ENCODE peak calls at places on chromosomes 1 and 21, in four cellular contexts. C, W, G and B are unnamed samples.

GRCh38 chr1:52602328-52603300 is at the start of gene GPX7:
- DNase-seq in C (peak), W (peak), G (peak), B (peak)

GRCh38 chr1:84708031-84708430 is 17.8 kb upstream of the SSX2IP start:
- DNase-seq in C (no peak), W (no peak), G (no peak), B (no peak)

GRCh38 chr21:41582866-41583265 is 74.9 kb upstream of the TMPRSS2 start:
- DNase-seq in C (no peak), W (no peak), G (no peak), B (no peak)

GRCh38 chr1:54290443-54291184 is 90.6 kb downstream of the MRPL37 start:
- DNase-seq in C (no peak), W (no peak), G (no peak), B (no peak)

GRCh38 chr21:44686843-44687561 is 5.0 kb upstream of the KRTAP12-1 start:
- DNase-seq in C (no peak), W (no peak), G (no peak), B (no peak)

GRCh38 chr1:30284728-30285460 is 438.5 kb downstream of the MATN1 start:
- DNase-seq in C (no peak), W (no peak), G (peak), B (no peak)

GRCh38 chr1:1440941-1441888 is 5.7 kb downstream of the VWA1 start:
- DNase-seq in C (peak), W (peak), G (no peak), B (peak)

GRCh38 chr1:87403047-87403820 is 74.6 kb downstream of the LMO4 start:
- DNase-seq in C (no peak), W (no peak), G (no peak), B (no peak)

GRCh38 chr1:171794085-171794484 is 12.6 kb downstream of the METTL13 start:
- DNase-seq in C (peak), W (no peak), G (no peak), B (no peak)

GRCh38 chr1:116674761-116675160 is 7.2 kb upstream of the IGSF3 start:
- DNase-seq in C (no peak), W (no peak), G (no peak), B (no peak)